ENCODE peak calls at places on chromosome 19, in eight cellular contexts. Z is activated CD4-positive, alpha-beta memory T cell treated with anti-CD3 and anti-CD28 coated beads, Interleukin-2, amount 10 ng/mL, durations not matched to agents 7 days and 5 days; S is amniotic epithelial cell; B is SK-MEL-5; D is anterior cingulate cortex; J is stimulated activated CD8-positive, alpha-beta memory T cell treated with anti-CD3 and anti-CD28 coated beads, Interleukin-15, amount 100 ng/mL, for 1 hour; F is cardiac muscle cell; V is right cardiac atrium. O is an unnamed sample.

GRCh38 chr19:3110126-3110825 is 16.1 kb downstream of the GNA11 start:
- DNase-seq in Z (no peak), D (no peak), V (peak; percentile 52), S (no peak), J (no peak), B (no peak), F (no peak), O (no peak)

GRCh38 chr19:40592170-40592569 is 9.0 kb upstream of the LTBP4 start:
- DNase-seq in J (no peak), V (no peak), D (no peak), F (peak; percentile 69), S (peak; percentile 88), Z (no peak), B (peak; percentile 95), O (no peak)

GRCh38 chr19:16018801-16019551 is 57.3 kb upstream of the TPM4 start:
- DNase-seq in S (no peak), V (peak; percentile 46), J (no peak), D (no peak), F (no peak), Z (no peak), B (no peak), O (no peak)

GRCh38 chr19:2455481-2456300 is 1.1 kb downstream of the LMNB2 start:
- DNase-seq in F (peak; percentile 7), Z (peak; percentile 58), V (peak; percentile 79), B (no peak), J (no peak), S (no peak), D (no peak), O (peak; percentile 3)

GRCh38 chr19:542173-542866 is 1.5 kb upstream of the GZMM start:
- DNase-seq in J (no peak), V (no peak), F (no peak), Z (no peak), S (no peak), D (no peak), B (no peak), O (no peak)

GRCh38 chr19:2212861-2213711 is 23.0 kb downstream of the PLEKHJ1 start:
- DNase-seq in B (no peak), J (no peak), F (no peak), Z (no peak), D (no peak), V (no peak), S (no peak), O (no peak)

GRCh38 chr19:15449620-15450527 is at the start of gene WIZ:
- DNase-seq in S (peak; percentile 52), B (peak; percentile 71), V (peak; percentile 96), F (peak; percentile 85), D (peak; percentile 72), Z (peak; percentile 84), J (peak; percentile 73), O (peak; percentile 30)

GRCh38 chr19:41993612-41994483 is at the start of gene ATP1A3:
- DNase-seq in F (peak; percentile 60), S (peak; percentile 18), Z (peak; percentile 63), D (peak; percentile 46), J (peak; percentile 24), V (peak; percentile 84), B (peak; percentile 46), O (no peak)

GRCh38 chr19:20776083-20777076 is at the start of gene ZNF66:
- DNase-seq in F (peak; percentile 98), D (peak; percentile 94), J (peak; percentile 91), B (peak; percentile 90), V (peak; percentile 98), Z (peak; percentile 95), S (peak; percentile 96), O (peak; percentile 96)

GRCh38 chr19:17209126-17210036 is 5.8 kb upstream of the USE1 start:
- DNase-seq in Z (peak; percentile 52), S (peak; percentile 53), J (no peak), B (peak; percentile 89), V (no peak), F (peak; percentile 34), D (no peak), O (no peak)

GRCh38 chr19:13102666-13103584 is at the start of gene LYL1:
- DNase-seq in J (no peak), D (no peak), V (peak; percentile 98), S (peak; percentile 70), B (no peak), F (peak; percentile 84), Z (peak; percentile 41), O (peak; percentile 94)

GRCh38 chr19:10379880-10380310 is 477 bp downstream of the TYK2 start:
- DNase-seq in D (no peak), F (no peak), S (no peak), B (no peak), J (no peak), Z (no peak), V (no peak), O (no peak)

O was measured in KG1.